ENCODE peak calls at places on chromosomes 6 and 20, in seven cellular contexts. U is mesendoderm; G is right lobe of liver; X is Peyer's patch; C is CD8-positive, alpha-beta T cell; Y is IMR-90; E is trophoblast cell. T is an unnamed sample. For H3K36me3 and H3K4me1, the result is how much of the 10 kb centered on the place peaks cover.

GRCh38 chr6:167944130-167944529 is 53.3 kb upstream of the KIF25 start:
- DNase-seq in G (no peak), Y (no peak), E (no peak), C (no peak), X (no peak), U (no peak), T (no peak)

GRCh38 chr6:161169690-161170089 is 104.2 kb downstream of the AGPAT4 start:
- DNase-seq in E (no peak), X (no peak), Y (peak), U (peak), C (no peak), G (peak), T (no peak)

GRCh38 chr20:19497064-19497463 is 261.0 kb upstream of the RIN2 start:
- DNase-seq in U (no peak), E (peak), X (no peak), G (no peak), Y (peak), C (no peak), T (no peak)

GRCh38 chr20:59605691-59606364 is 1.5 kb downstream of the PHACTR3 start:
- DNase-seq in E (no peak), G (no peak), X (no peak), Y (no peak), C (no peak), U (no peak), T (no peak)

GRCh38 chr6:99933129-99933528 is 60.9 kb downstream of the MCHR2 start:
- DNase-seq in Y (peak), G (no peak), C (no peak), U (no peak), E (no peak), X (no peak), T (no peak)

GRCh38 chr6:53065266-53066058 is at the start of gene FBXO9:
- DNase-seq in X (peak), C (peak), G (peak), U (peak), E (peak), Y (no peak), T (peak)

GRCh38 chr20:38210741-38211140 is 45.7 kb upstream of the TGM2 start:
- DNase-seq in X (no peak), U (no peak), E (no peak), Y (peak), C (no peak), G (no peak), T (no peak)

GRCh38 chr6:27280540-27281000 is 31.5 kb downstream of the POM121L2 start:
- DNase-seq in U (peak), Y (no peak), X (no peak), C (no peak), E (no peak), G (no peak), T (no peak)

GRCh38 chr6:88165877-88166492 is at the start of gene CNR1:
- DNase-seq in U (peak), E (no peak), C (no peak), G (peak), X (peak), Y (no peak), T (peak)

GRCh38 chr6:119479860-119480655 is 130.5 kb upstream of the MAN1A1 start:
- DNase-seq in Y (peak), U (no peak), X (no peak), C (no peak), G (no peak), E (no peak), T (no peak)

GRCh38 chr20:31746068-31746878 is 7.2 kb downstream of the TPX2 start:
- DNase-seq in G (no peak), U (no peak), Y (no peak), X (no peak), E (no peak), C (no peak), T (no peak)
- H3K36me3 ChIP-seq in G (under half), U (under half), Y (under half), X (under half), E (under half), C (under half), T (under half)

GRCh38 chr6:144304223-144304848 is 19.2 kb downstream of the UTRN start:
- DNase-seq in G (no peak), U (peak), E (no peak), X (no peak), C (no peak), Y (no peak), T (no peak)
- H3K4me1 ChIP-seq in G (under half), U (under half), E (under half), X (under half), C (under half), Y (under half), T (under half)

GRCh38 chr20:62220666-62221568 is 839 bp upstream of the HRH3 start:
- DNase-seq in C (no peak), U (peak), X (no peak), Y (no peak), E (no peak), G (no peak), T (no peak)
- H3K36me3 ChIP-seq in C (under half), U (under half), X (under half), Y (under half), E (under half), G (under half), T (under half)

GRCh38 chr6:111591901-111592461 is 13.7 kb downstream of the TRAF3IP2 start:
- DNase-seq in C (no peak), X (no peak), E (no peak), G (no peak), U (no peak), Y (no peak), T (no peak)
- H3K4me1 ChIP-seq in C (under half), X (under half), E (under half), G (under half), U (under half), Y (under half), T (half or more)